ENCODE peak calls at places on chromosomes 5 and 9, in six cellular contexts. A, S, O, Q, Y and X are unnamed samples.

GRCh38 chr5:446864-447263 is 3.9 kb downstream of the EXOC3 start:
- DNase-seq in Y (peak; percentile 59), O (no peak), Q (peak; percentile 6), S (peak; percentile 55), A (no peak), X (peak; percentile 35)

GRCh38 chr5:73321757-73322452 is 126.7 kb downstream of the FOXD1 start:
- DNase-seq in Y (peak; percentile 60), S (peak; percentile 32), Q (no peak), A (no peak), O (no peak), X (no peak)

GRCh38 chr9:131411719-131412681 is 18.1 kb downstream of the PRRC2B start:
- DNase-seq in A (no peak), O (no peak), Y (no peak), Q (no peak), S (no peak), X (no peak)

GRCh38 chr9:6739218-6739617 is 18.6 kb upstream of the KDM4C start:
- DNase-seq in Y (peak; percentile 34), O (no peak), Q (no peak), S (peak; percentile 33), A (no peak), X (peak; percentile 5)

GRCh38 chr9:110995511-110996340 is 42.5 kb downstream of the LPAR1 start:
- DNase-seq in O (no peak), A (no peak), Y (peak; percentile 78), S (peak; percentile 68), Q (no peak), X (no peak)

GRCh38 chr5:59873113-59873512 is 20.4 kb downstream of the PDE4D start:
- DNase-seq in Q (no peak), Y (peak; percentile 71), S (peak; percentile 28), O (no peak), A (no peak), X (no peak)

GRCh38 chr5:129960831-129961230 is 56.6 kb downstream of the CHSY3 start:
- DNase-seq in S (peak; percentile 50), A (no peak), Q (no peak), Y (no peak), O (no peak), X (no peak)

GRCh38 chr9:31040565-31040964 is 1343.9 kb upstream of the ACO1 start:
- DNase-seq in Q (no peak), O (no peak), Y (no peak), S (no peak), A (no peak), X (no peak)

GRCh38 chr5:171614511-171614910 is 171.1 kb upstream of the SMIM23 start:
- DNase-seq in A (no peak), S (no peak), O (no peak), Q (no peak), Y (no peak), X (no peak)

GRCh38 chr5:82312373-82312856 is 34.3 kb upstream of the RPS23 start:
- DNase-seq in O (peak; percentile 35), A (no peak), Q (peak; percentile 54), S (peak; percentile 91), Y (peak; percentile 83), X (no peak)

GRCh38 chr9:101115062-101115461 is 86.5 kb downstream of the PLPPR1 start:
- DNase-seq in S (no peak), O (no peak), Q (no peak), A (no peak), Y (no peak), X (no peak)

GRCh38 chr9:33467526-33467925 is 6.2 kb downstream of the NOL6 start:
- DNase-seq in A (no peak), O (no peak), Q (no peak), Y (no peak), S (no peak), X (peak; percentile 57)

GRCh38 chr9:69130456-69131441 is 43.3 kb upstream of the TJP2 start:
- DNase-seq in Q (no peak), A (no peak), O (no peak), S (peak; percentile 94), Y (peak; percentile 93), X (no peak)

GRCh38 chr5:95261369-95262175 is 23.3 kb downstream of the MCTP1 start:
- DNase-seq in O (no peak), A (no peak), S (peak; percentile 60), Y (peak; percentile 17), Q (no peak), X (no peak)

GRCh38 chr5:644971-645370 is 32.8 kb downstream of the CEP72 start:
- DNase-seq in Y (no peak), Q (no peak), O (no peak), S (no peak), A (no peak), X (peak; percentile 39)

GRCh38 chr5:143146161-143146560 is 257.3 kb downstream of the NR3C1 start:
- DNase-seq in S (no peak), A (no peak), O (no peak), Q (no peak), Y (no peak), X (no peak)
- H3K27ac ChIP-seq in S (no peak overlapping the region), A (no peak overlapping the region), O (peak overlapping the region; percentile 97), Q (no peak overlapping the region), Y (no peak overlapping the region), X (peak overlapping the region; percentile 72)

GRCh38 chr9:65432051-65432450 is 147.0 kb upstream of the FOXD4L5 start:
- DNase-seq in S (no peak), Y (no peak), Q (no peak), O (no peak), A (no peak), X (no peak)

GRCh38 chr9:65437724-65438123 is 152.7 kb upstream of the FOXD4L5 start:
- DNase-seq in Q (no peak), O (no peak), S (no peak), Y (no peak), A (no peak), X (no peak)

GRCh38 chr9:65430221-65430620 is 145.2 kb upstream of the FOXD4L5 start:
- DNase-seq in Y (no peak), S (no peak), Q (no peak), A (no peak), O (no peak), X (no peak)

GRCh38 chr9:65435464-65435863 is 150.5 kb upstream of the FOXD4L5 start:
- DNase-seq in Q (no peak), Y (no peak), S (no peak), O (no peak), A (no peak), X (no peak)

DNA sequence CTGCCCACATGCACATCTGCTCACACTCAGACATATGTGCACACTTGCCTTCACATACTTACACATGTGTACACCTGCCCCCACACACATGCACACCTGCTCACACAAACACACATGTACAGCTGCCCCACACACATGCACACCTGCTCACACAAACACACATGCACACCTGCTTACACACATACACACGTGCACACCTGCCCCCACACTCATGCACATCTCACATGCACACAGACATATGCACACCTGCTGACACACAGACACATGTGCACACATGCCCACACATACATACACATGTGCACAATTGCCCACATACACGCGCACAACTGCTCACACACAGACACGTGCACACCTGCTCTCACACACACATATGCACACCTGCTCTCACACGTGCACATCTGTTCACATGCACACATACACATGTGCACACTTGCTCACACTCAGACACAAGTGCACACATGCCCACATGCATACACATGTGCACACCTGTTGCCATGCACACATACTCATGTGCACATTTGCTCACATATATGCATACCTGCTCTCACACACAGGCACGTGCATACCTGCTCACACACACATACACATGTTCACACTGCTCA is 147.8 kb upstream of the FOXD4L5 start:
- DNase-seq in Q (no peak), O (no peak), A (no peak), S (no peak), Y (no peak), X (no peak)
- H3K9me3 ChIP-seq in Q (no peaks in the 10 kb centered on the region), O (no peaks in the 10 kb centered on the region), A (peaks cover 3% of the 10 kb centered on the region), S (no peaks in the 10 kb centered on the region), Y (no peaks in the 10 kb centered on the region), X (no peaks in the 10 kb centered on the region)

GRCh38 chr9:974993-975739 is 1.3 kb upstream of the DMRT3 start:
- DNase-seq in S (no peak), A (no peak), Q (no peak), Y (no peak), O (no peak), X (no peak)

GRCh38 chr9:977361-978116 is 1.1 kb downstream of the DMRT3 start:
- DNase-seq in O (no peak), Y (no peak), S (no peak), A (no peak), Q (no peak), X (no peak)

GRCh38 chr9:975740-976257 is 656 bp upstream of the DMRT3 start:
- DNase-seq in O (no peak), S (no peak), A (no peak), Q (no peak), Y (no peak), X (no peak)

GRCh38 chr9:976805-977360 is 428 bp downstream of the DMRT3 start:
- DNase-seq in Q (no peak), S (no peak), A (no peak), Y (no peak), O (no peak), X (no peak)

DNA sequence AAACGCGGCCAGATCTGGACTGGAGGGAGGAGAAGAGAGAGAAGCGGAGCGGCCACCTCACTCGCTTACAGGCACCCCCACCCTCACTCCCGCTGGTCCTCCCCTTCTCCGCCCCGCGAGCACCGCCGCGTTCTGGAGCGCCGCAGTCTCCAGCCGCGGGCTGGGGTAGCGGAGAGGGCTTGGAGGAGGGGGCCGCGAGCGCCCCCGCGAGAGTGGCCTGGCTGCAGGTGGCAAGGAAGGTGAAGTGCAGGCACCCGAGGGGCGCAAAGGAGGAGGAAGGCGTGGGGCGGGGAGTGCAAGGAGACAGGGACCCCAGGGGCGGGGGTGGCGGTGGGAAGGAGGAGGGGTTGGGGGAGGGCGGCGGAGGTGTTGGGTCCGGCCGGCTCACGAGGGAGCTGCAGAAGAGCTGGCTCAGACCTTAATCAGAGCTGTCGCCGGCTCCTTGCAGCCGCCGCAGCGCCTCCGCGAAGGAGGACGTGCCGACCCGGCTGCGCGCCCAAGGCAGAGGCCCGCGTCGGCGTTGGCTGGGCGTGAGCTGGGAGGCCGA is at the start of gene DMRT3:
- DNase-seq in Q (no peak), S (no peak), Y (no peak), O (no peak), A (no peak), X (no peak)
- H3K27me3 ChIP-seq in Q (peaks cover 100% of the 10 kb centered on the region), S (peaks cover 100% of the 10 kb centered on the region), Y (peaks cover 86% of the 10 kb centered on the region), O (peaks cover 77% of the 10 kb centered on the region), A (peaks cover 50% of the 10 kb centered on the region), X (peaks cover 98% of the 10 kb centered on the region)

DNA sequence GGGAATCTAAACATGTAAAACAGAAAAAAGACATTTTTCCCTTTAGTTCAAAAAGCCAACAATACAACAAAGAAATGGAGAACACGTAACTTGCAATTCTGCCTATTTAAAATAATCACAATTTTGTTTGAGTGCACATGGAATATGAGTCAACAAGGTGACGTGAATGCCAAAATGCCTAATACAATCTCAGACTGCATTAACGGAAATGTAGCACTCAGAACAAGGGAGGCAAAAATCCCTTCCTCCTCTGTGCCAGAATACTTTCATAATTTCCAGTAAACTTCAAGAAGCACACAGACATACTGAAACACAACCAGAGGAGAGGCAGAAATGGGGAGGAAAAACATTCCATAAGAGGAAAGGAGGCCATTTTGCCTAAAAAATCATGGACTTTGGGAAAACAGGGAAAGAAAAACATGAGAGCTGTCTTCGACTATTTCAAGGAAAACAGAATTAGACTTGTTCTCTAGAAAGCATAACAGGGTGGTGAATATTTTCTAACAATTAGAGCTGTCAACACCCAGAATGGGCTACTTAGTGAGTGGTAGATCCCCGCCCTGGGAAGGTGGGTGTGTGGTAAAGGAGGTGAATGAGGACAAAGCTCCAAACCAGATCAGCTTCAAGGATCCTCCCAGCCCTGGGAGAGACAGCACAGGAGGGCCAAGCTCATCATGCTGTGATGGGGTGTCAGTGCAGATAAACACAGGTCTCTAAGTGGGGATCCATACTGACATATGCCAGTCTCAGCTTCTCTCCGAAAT is 48.2 kb downstream of the ABCA1 start:
- DNase-seq in Y (no peak), A (no peak), Q (no peak), S (peak; percentile 95), O (no peak), X (no peak)
- H3K27ac ChIP-seq in Y (no peak overlapping the region), A (no peak overlapping the region), Q (peak overlapping the region; percentile 50), S (no peak overlapping the region), O (peak overlapping the region; percentile 31), X (peak overlapping the region; percentile 42)